ENCODE peak calls at places on chromosomes 2 and 18, in seven cellular contexts. H is non-pigmented ciliary epithelial cell; N is posterior cingulate gyrus; K is RPMI7951; L is HepG2; R is A673; I is activated CD8-positive, alpha-beta memory T cell treated with anti-CD3 and anti-CD28 coated beads, Interleukin-2, amount 10 ng/mL, durations not matched to agents 7 days and 5 days. B is an unnamed sample.

GRCh38 chr18:77559274-77559910 is 309.7 kb downstream of the GALR1 start:
- DNase-seq in H (no peak), N (no peak), K (no peak), L (no peak), R (no peak), I (no peak), B (no peak)

GRCh38 chr2:222892321-222892720 is 31.5 kb downstream of the ACSL3 start:
- DNase-seq in H (no peak), N (no peak), K (peak), L (no peak), R (peak), I (no peak), B (no peak)

GRCh38 chr2:230827774-230828271 is 36.9 kb upstream of the ITM2C start:
- DNase-seq in H (no peak), N (no peak), K (no peak), L (no peak), R (no peak), I (no peak), B (no peak)

GRCh38 chr18:72197598-72197997 is 346.5 kb downstream of the CBLN2 start:
- DNase-seq in H (no peak), N (no peak), K (no peak), L (no peak), R (no peak), I (no peak), B (no peak)

GRCh38 chr2:132670961-132671781 is 1.2 kb upstream of the LYPD1 start:
- DNase-seq in H (peak), N (no peak), K (peak), L (no peak), R (peak), I (no peak), B (peak)

GRCh38 chr2:20661981-20662937 is 4.7 kb upstream of the GDF7 start:
- DNase-seq in H (no peak), N (no peak), K (no peak), L (no peak), R (no peak), I (no peak), B (no peak)

GRCh38 chr2:165369131-165369935 is 100.2 kb upstream of the CSRNP3 start:
- DNase-seq in H (no peak), N (no peak), K (no peak), L (no peak), R (peak), I (no peak), B (peak)

GRCh38 chr2:143254108-143254507 is 124.9 kb downstream of the ARHGAP15 start:
- DNase-seq in H (no peak), N (no peak), K (no peak), L (no peak), R (peak), I (peak), B (no peak)

GRCh38 chr18:58091099-58091611 is 47.1 kb downstream of the NEDD4L start:
- DNase-seq in H (no peak), N (no peak), K (peak), L (no peak), R (no peak), I (no peak), B (no peak)

GRCh38 chr2:35495182-35495581 is 860.4 kb upstream of the CRIM1 start:
- DNase-seq in H (no peak), N (no peak), K (no peak), L (no peak), R (no peak), I (no peak), B (no peak)

GRCh38 chr2:12554235-12555011 is 162.3 kb upstream of the TRIB2 start:
- DNase-seq in H (no peak), N (no peak), K (no peak), L (no peak), R (peak), I (no peak), B (no peak)

GRCh38 chr2:17706845-17707244 is 46.8 kb downstream of the SMC6 start:
- DNase-seq in H (no peak), N (no peak), K (no peak), L (no peak), R (no peak), I (no peak), B (no peak)

GRCh38 chr2:120432293-120432975 is 86.5 kb downstream of the INHBB start:
- DNase-seq in H (no peak), N (no peak), K (no peak), L (no peak), R (no peak), I (peak), B (no peak)

GRCh38 chr18:51151568-51152511 is 45.6 kb downstream of the MEX3C start:
- DNase-seq in H (no peak), N (no peak), K (no peak), L (no peak), R (no peak), I (peak), B (no peak)

GRCh38 chr2:12014088-12014960 is 267.9 kb downstream of the LPIN1 start:
- DNase-seq in H (no peak), N (no peak), K (peak), L (no peak), R (no peak), I (no peak), B (no peak)

GRCh38 chr2:70557171-70557838 is 3.7 kb upstream of the TGFA start:
- DNase-seq in H (no peak), N (peak), K (no peak), L (peak), R (no peak), I (no peak), B (no peak)

GRCh38 chr2:231884438-231885140 is 41.6 kb downstream of the NPPC start:
- DNase-seq in H (no peak), N (no peak), K (no peak), L (no peak), R (no peak), I (no peak), B (no peak)

GRCh38 chr2:54561795-54562592 is 105.9 kb downstream of the SPTBN1 start:
- DNase-seq in H (no peak), N (no peak), K (no peak), L (no peak), R (no peak), I (no peak), B (no peak)

GRCh38 chr18:54798186-54798585 is 30.1 kb upstream of the RAB27B start:
- DNase-seq in H (no peak), N (no peak), K (no peak), L (no peak), R (no peak), I (no peak), B (no peak)

GRCh38 chr2:77127345-77127744 is 394.8 kb downstream of the LRRTM4 start:
- DNase-seq in H (no peak), N (no peak), K (no peak), L (no peak), R (no peak), I (no peak), B (no peak)

GRCh38 chr2:7452110-7452851 is 535.1 kb downstream of the RNF144A start:
- DNase-seq in H (no peak), N (no peak), K (no peak), L (no peak), R (no peak), I (peak), B (no peak)

GRCh38 chr2:137252934-137253333 is 487.6 kb downstream of the THSD7B start:
- DNase-seq in H (peak), N (no peak), K (peak), L (no peak), R (no peak), I (no peak), B (no peak)

GRCh38 chr2:29990112-29990511 is 68.7 kb upstream of the ALK start:
- DNase-seq in H (no peak), N (no peak), K (no peak), L (no peak), R (no peak), I (no peak), B (no peak)

B was measured in iPS DF 19.7.